ENCODE peak calls at places on chromosomes 3 and 15, in six cellular contexts. One of them, this sample, is unnamed.

GRCh38 chr15:55758580-55758986 is 15.6 kb upstream of the PRTG start:
- DNase-seq in right atrium auricular region: no peak
- DNase-seq in stimulated activated CD4-positive, alpha-beta T cell treated with anti-CD3 and anti-CD28 coated beads, Interleukin-2, amount 100 ng/mL, for 48 hours: no peak
- DNase-seq in EH: peak
- DNase-seq in CD4-positive, alpha-beta memory T cell: no peak
- DNase-seq in activated CD8-positive, alpha-beta memory T cell treated with anti-CD3 and anti-CD28 coated beads, Interleukin-2, amount 50 U/mL, for 48 hours: no peak
- DNase-seq in this sample: no peak

GRCh38 chr15:93829115-93829849 is 402.1 kb upstream of the MCTP2 start:
- DNase-seq in right atrium auricular region: peak
- DNase-seq in stimulated activated CD4-positive, alpha-beta T cell treated with anti-CD3 and anti-CD28 coated beads, Interleukin-2, amount 100 ng/mL, for 48 hours: no peak
- DNase-seq in EH: no peak
- DNase-seq in CD4-positive, alpha-beta memory T cell: no peak
- DNase-seq in activated CD8-positive, alpha-beta memory T cell treated with anti-CD3 and anti-CD28 coated beads, Interleukin-2, amount 50 U/mL, for 48 hours: no peak
- DNase-seq in this sample: peak

GRCh38 chr3:132660056-132660744 is at the start of gene UBA5:
- DNase-seq in right atrium auricular region: peak
- DNase-seq in stimulated activated CD4-positive, alpha-beta T cell treated with anti-CD3 and anti-CD28 coated beads, Interleukin-2, amount 100 ng/mL, for 48 hours: peak
- DNase-seq in EH: peak
- DNase-seq in CD4-positive, alpha-beta memory T cell: peak
- DNase-seq in activated CD8-positive, alpha-beta memory T cell treated with anti-CD3 and anti-CD28 coated beads, Interleukin-2, amount 50 U/mL, for 48 hours: peak
- DNase-seq in this sample: peak

GRCh38 chr15:49290204-49290603 is 120.2 kb downstream of the GALK2 start:
- DNase-seq in right atrium auricular region: no peak
- DNase-seq in stimulated activated CD4-positive, alpha-beta T cell treated with anti-CD3 and anti-CD28 coated beads, Interleukin-2, amount 100 ng/mL, for 48 hours: no peak
- DNase-seq in EH: no peak
- DNase-seq in CD4-positive, alpha-beta memory T cell: no peak
- DNase-seq in activated CD8-positive, alpha-beta memory T cell treated with anti-CD3 and anti-CD28 coated beads, Interleukin-2, amount 50 U/mL, for 48 hours: no peak
- DNase-seq in this sample: no peak

GRCh38 chr3:107988464-107989156 is 102.2 kb downstream of the CD47 start:
- DNase-seq in right atrium auricular region: no peak
- DNase-seq in stimulated activated CD4-positive, alpha-beta T cell treated with anti-CD3 and anti-CD28 coated beads, Interleukin-2, amount 100 ng/mL, for 48 hours: no peak
- DNase-seq in EH: peak
- DNase-seq in CD4-positive, alpha-beta memory T cell: no peak
- DNase-seq in activated CD8-positive, alpha-beta memory T cell treated with anti-CD3 and anti-CD28 coated beads, Interleukin-2, amount 50 U/mL, for 48 hours: no peak
- DNase-seq in this sample: no peak

GRCh38 chr3:141498592-141499223 is 11.9 kb downstream of the RASA2 start:
- DNase-seq in right atrium auricular region: no peak
- DNase-seq in stimulated activated CD4-positive, alpha-beta T cell treated with anti-CD3 and anti-CD28 coated beads, Interleukin-2, amount 100 ng/mL, for 48 hours: peak
- DNase-seq in EH: no peak
- DNase-seq in CD4-positive, alpha-beta memory T cell: peak
- DNase-seq in activated CD8-positive, alpha-beta memory T cell treated with anti-CD3 and anti-CD28 coated beads, Interleukin-2, amount 50 U/mL, for 48 hours: peak
- DNase-seq in this sample: no peak

GRCh38 chr15:48695088-48695834 is 49.8 kb upstream of the FBN1 start:
- DNase-seq in right atrium auricular region: no peak
- DNase-seq in stimulated activated CD4-positive, alpha-beta T cell treated with anti-CD3 and anti-CD28 coated beads, Interleukin-2, amount 100 ng/mL, for 48 hours: no peak
- DNase-seq in EH: peak
- DNase-seq in CD4-positive, alpha-beta memory T cell: no peak
- DNase-seq in activated CD8-positive, alpha-beta memory T cell treated with anti-CD3 and anti-CD28 coated beads, Interleukin-2, amount 50 U/mL, for 48 hours: no peak
- DNase-seq in this sample: no peak

GRCh38 chr3:11995061-11995460 is 9.1 kb upstream of the SYN2 start:
- DNase-seq in right atrium auricular region: no peak
- DNase-seq in stimulated activated CD4-positive, alpha-beta T cell treated with anti-CD3 and anti-CD28 coated beads, Interleukin-2, amount 100 ng/mL, for 48 hours: no peak
- DNase-seq in EH: no peak
- DNase-seq in CD4-positive, alpha-beta memory T cell: no peak
- DNase-seq in activated CD8-positive, alpha-beta memory T cell treated with anti-CD3 and anti-CD28 coated beads, Interleukin-2, amount 50 U/mL, for 48 hours: no peak
- DNase-seq in this sample: peak

GRCh38 chr3:14304101-14305045 is 98.0 kb upstream of the SLC6A6 start:
- DNase-seq in right atrium auricular region: no peak
- DNase-seq in stimulated activated CD4-positive, alpha-beta T cell treated with anti-CD3 and anti-CD28 coated beads, Interleukin-2, amount 100 ng/mL, for 48 hours: no peak
- DNase-seq in EH: no peak
- DNase-seq in CD4-positive, alpha-beta memory T cell: no peak
- DNase-seq in activated CD8-positive, alpha-beta memory T cell treated with anti-CD3 and anti-CD28 coated beads, Interleukin-2, amount 50 U/mL, for 48 hours: no peak
- DNase-seq in this sample: no peak

This sample was measured in Caco-2.